ENCODE peak calls at places on chromosomes 11 and 22, in seven cellular contexts. R, W, X, P, Y, D and C are unnamed samples.

GRCh38 chr11:101686514-101686913 is 102.7 kb upstream of the TRPC6 start:
- DNase-seq in R (no peak), W (no peak), X (no peak), P (no peak), Y (no peak), D (no peak), C (no peak)

GRCh38 chr22:23553438-23553837 is 26.7 kb downstream of the IGLL1 start:
- DNase-seq in R (no peak), W (no peak), X (no peak), P (no peak), Y (no peak), D (no peak), C (no peak)

GRCh38 chr11:102225689-102226562 is 91.4 kb upstream of the BIRC3 start:
- DNase-seq in R (no peak), W (no peak), X (no peak), P (no peak), Y (no peak), D (no peak), C (no peak)

GRCh38 chr22:32325811-32326237 is 31.8 kb upstream of the RFPL3 start:
- DNase-seq in R (no peak), W (no peak), X (no peak), P (no peak), Y (no peak), D (no peak), C (no peak)

GRCh38 chr11:64777449-64778222 is 706 bp downstream of the SF1 start:
- DNase-seq in R (peak), W (peak), X (peak), P (peak), Y (no peak), D (peak), C (peak)

GRCh38 chr11:128361451-128362020 is 225.8 kb downstream of the ETS1 start:
- DNase-seq in R (peak), W (no peak), X (no peak), P (no peak), Y (no peak), D (no peak), C (peak)

GRCh38 chr11:45266693-45267451 is 19.3 kb downstream of the SYT13 start:
- DNase-seq in R (no peak), W (no peak), X (no peak), P (no peak), Y (no peak), D (no peak), C (no peak)

GRCh38 chr11:126341760-126342161 is 13.7 kb upstream of the ST3GAL4 start:
- DNase-seq in R (no peak), W (no peak), X (peak), P (no peak), Y (no peak), D (no peak), C (no peak)

GRCh38 chr22:44351685-44352377 is 39.1 kb upstream of the SHISAL1 start:
- DNase-seq in R (no peak), W (no peak), X (peak), P (no peak), Y (no peak), D (peak), C (peak)

GRCh38 chr11:70201876-70202861 is 927 bp upstream of the FADD start:
- DNase-seq in R (no peak), W (no peak), X (no peak), P (no peak), Y (no peak), D (no peak), C (no peak)

GRCh38 chr11:123516238-123516637 is 86.2 kb downstream of the GRAMD1B start:
- DNase-seq in R (no peak), W (no peak), X (no peak), P (no peak), Y (no peak), D (no peak), C (no peak)

GRCh38 chr11:116993599-116993998 is 104.6 kb downstream of the SIK3 start:
- DNase-seq in R (peak), W (peak), X (no peak), P (no peak), Y (no peak), D (no peak), C (peak)

GRCh38 chr11:398826-399225 is 4.8 kb downstream of the PKP3 start:
- DNase-seq in R (no peak), W (no peak), X (no peak), P (no peak), Y (no peak), D (no peak), C (no peak)

GRCh38 chr11:104036603-104037394 is at the start of gene DDI1:
- DNase-seq in R (no peak), W (no peak), X (no peak), P (no peak), Y (no peak), D (no peak), C (no peak)

GRCh38 chr11:1049071-1049405 is 12.5 kb upstream of the MUC6 start:
- DNase-seq in R (no peak), W (no peak), X (peak), P (no peak), Y (no peak), D (no peak), C (no peak)

GRCh38 chr11:117851091-117851490 is 25.4 kb downstream of the FXYD6 start:
- DNase-seq in R (no peak), W (no peak), X (no peak), P (no peak), Y (no peak), D (no peak), C (no peak)

GRCh38 chr11:22536036-22536435 is 89.6 kb downstream of the FANCF start:
- DNase-seq in R (no peak), W (no peak), X (no peak), P (no peak), Y (no peak), D (no peak), C (no peak)

GRCh38 chr22:26722159-26722558 is 64.8 kb downstream of the MIAT start:
- DNase-seq in R (no peak), W (no peak), X (no peak), P (no peak), Y (no peak), D (no peak), C (no peak)

GRCh38 chr22:39556970-39557811 is 13.4 kb upstream of the CACNA1I start:
- DNase-seq in R (peak), W (no peak), X (no peak), P (peak), Y (no peak), D (peak), C (peak)